ENCODE peak calls at places on chromosome 11, in seven cellular contexts. One of them, this sample, is unnamed.

GRCh38 chr11:78798567-78799170 is 224.0 kb upstream of the NARS2 start:
- DNase-seq in GM12878: no peak
- DNase-seq in foreskin fibroblast: peak; percentile 65
- DNase-seq in body of pancreas: peak; percentile 71
- DNase-seq in cardiac muscle cell: peak; percentile 83
- DNase-seq in transverse colon: peak; percentile 70
- DNase-seq in ovary: peak; percentile 72
- DNase-seq in this sample: peak; percentile 10

GRCh38 chr11:117570701-117571100 is 226.3 kb downstream of the DSCAML1 start:
- DNase-seq in cardiac muscle cell: no peak
- DNase-seq in transverse colon: no peak
- DNase-seq in GM12878: no peak
- DNase-seq in ovary: no peak
- DNase-seq in body of pancreas: no peak
- DNase-seq in foreskin fibroblast: no peak
- DNase-seq in this sample: no peak

GRCh38 chr11:124633355-124633754 is 10.7 kb downstream of the TBRG1 start:
- DNase-seq in body of pancreas: no peak
- DNase-seq in transverse colon: no peak
- DNase-seq in GM12878: no peak
- DNase-seq in ovary: no peak
- DNase-seq in foreskin fibroblast: no peak
- DNase-seq in cardiac muscle cell: peak; percentile 31
- DNase-seq in this sample: no peak

GRCh38 chr11:109851780-109852390 is 241.3 kb upstream of the ZC3H12C start:
- DNase-seq in transverse colon: no peak
- DNase-seq in cardiac muscle cell: no peak
- DNase-seq in ovary: no peak
- DNase-seq in foreskin fibroblast: no peak
- DNase-seq in body of pancreas: no peak
- DNase-seq in GM12878: no peak
- DNase-seq in this sample: no peak

GRCh38 chr11:73513707-73514106 is 84.2 kb downstream of the FAM168A start:
- DNase-seq in transverse colon: no peak
- DNase-seq in body of pancreas: no peak
- DNase-seq in cardiac muscle cell: no peak
- DNase-seq in foreskin fibroblast: no peak
- DNase-seq in ovary: no peak
- DNase-seq in GM12878: no peak
- DNase-seq in this sample: no peak

GRCh38 chr11:296976-297665 is 2.2 kb downstream of the IFITM5 start:
- DNase-seq in cardiac muscle cell: no peak
- DNase-seq in foreskin fibroblast: no peak
- DNase-seq in transverse colon: no peak
- DNase-seq in GM12878: no peak
- DNase-seq in ovary: no peak
- DNase-seq in body of pancreas: no peak
- DNase-seq in this sample: no peak

GRCh38 chr11:36608491-36609199 is 10.6 kb upstream of the RAG2 start:
- DNase-seq in foreskin fibroblast: no peak
- DNase-seq in cardiac muscle cell: no peak
- DNase-seq in body of pancreas: no peak
- DNase-seq in GM12878: no peak
- DNase-seq in ovary: no peak
- DNase-seq in transverse colon: no peak
- DNase-seq in this sample: no peak

GRCh38 chr11:110286298-110287040 is 9.9 kb downstream of the RDX start:
- DNase-seq in transverse colon: no peak
- DNase-seq in ovary: no peak
- DNase-seq in body of pancreas: no peak
- DNase-seq in foreskin fibroblast: no peak
- DNase-seq in cardiac muscle cell: no peak
- DNase-seq in GM12878: no peak
- DNase-seq in this sample: no peak

GRCh38 chr11:133515075-133515474 is 17.2 kb downstream of the OPCML start:
- DNase-seq in transverse colon: no peak
- DNase-seq in cardiac muscle cell: no peak
- DNase-seq in GM12878: no peak
- DNase-seq in body of pancreas: no peak
- DNase-seq in foreskin fibroblast: no peak
- DNase-seq in ovary: no peak
- DNase-seq in this sample: no peak

GRCh38 chr11:61295596-61295926 is 445 bp upstream of the VWCE start:
- DNase-seq in body of pancreas: peak; percentile 9
- DNase-seq in foreskin fibroblast: no peak
- DNase-seq in transverse colon: peak; percentile 11
- DNase-seq in ovary: no peak
- DNase-seq in cardiac muscle cell: no peak
- DNase-seq in GM12878: no peak
- DNase-seq in this sample: no peak

GRCh38 chr11:103673773-103674172 is 362.7 kb upstream of the DDI1 start:
- DNase-seq in body of pancreas: no peak
- DNase-seq in cardiac muscle cell: peak; percentile 68
- DNase-seq in GM12878: no peak
- DNase-seq in ovary: no peak
- DNase-seq in foreskin fibroblast: no peak
- DNase-seq in transverse colon: no peak
- DNase-seq in this sample: no peak

GRCh38 chr11:128045094-128045725 is 542.1 kb downstream of the ETS1 start:
- DNase-seq in GM12878: no peak
- DNase-seq in body of pancreas: no peak
- DNase-seq in ovary: no peak
- DNase-seq in transverse colon: no peak
- DNase-seq in foreskin fibroblast: no peak
- DNase-seq in cardiac muscle cell: no peak
- DNase-seq in this sample: no peak

GRCh38 chr11:7665473-7666291 is 7.6 kb downstream of the CYB5R2 start:
- DNase-seq in cardiac muscle cell: peak; percentile 70
- DNase-seq in transverse colon: peak; percentile 89
- DNase-seq in foreskin fibroblast: no peak
- DNase-seq in ovary: peak; percentile 85
- DNase-seq in body of pancreas: peak; percentile 88
- DNase-seq in GM12878: peak; percentile 34
- DNase-seq in this sample: peak; percentile 57

GRCh38 chr11:60841797-60842687 is at the start of gene CCDC86:
- DNase-seq in cardiac muscle cell: peak; percentile 98
- DNase-seq in GM12878: peak; percentile 78
- DNase-seq in foreskin fibroblast: peak; percentile 98
- DNase-seq in body of pancreas: peak; percentile 97
- DNase-seq in transverse colon: peak; percentile 97
- DNase-seq in ovary: peak; percentile 97
- DNase-seq in this sample: peak; percentile 85

GRCh38 chr11:128458316-128458715 is 129.0 kb downstream of the ETS1 start:
- DNase-seq in GM12878: no peak
- DNase-seq in cardiac muscle cell: peak; percentile 60
- DNase-seq in foreskin fibroblast: peak; percentile 76
- DNase-seq in ovary: no peak
- DNase-seq in transverse colon: no peak
- DNase-seq in body of pancreas: no peak
- DNase-seq in this sample: no peak

GRCh38 chr11:96341237-96342130 is 1.5 kb downstream of the MAML2 start:
- DNase-seq in body of pancreas: peak; percentile 33
- DNase-seq in GM12878: no peak
- DNase-seq in ovary: peak; percentile 73
- DNase-seq in transverse colon: peak; percentile 75
- DNase-seq in foreskin fibroblast: no peak
- DNase-seq in cardiac muscle cell: peak; percentile 61
- DNase-seq in this sample: no peak

GRCh38 chr11:96008161-96008560 is 84.3 kb upstream of the MTMR2 start:
- DNase-seq in body of pancreas: no peak
- DNase-seq in foreskin fibroblast: peak; percentile 28
- DNase-seq in ovary: no peak
- DNase-seq in cardiac muscle cell: no peak
- DNase-seq in transverse colon: no peak
- DNase-seq in GM12878: no peak
- DNase-seq in this sample: no peak

GRCh38 chr11:109858152-109858551 is 235.0 kb upstream of the ZC3H12C start:
- DNase-seq in transverse colon: no peak
- DNase-seq in cardiac muscle cell: no peak
- DNase-seq in foreskin fibroblast: no peak
- DNase-seq in GM12878: no peak
- DNase-seq in ovary: no peak
- DNase-seq in body of pancreas: no peak
- DNase-seq in this sample: no peak

GRCh38 chr11:15695096-15695721 is 580.5 kb downstream of the INSC start:
- DNase-seq in foreskin fibroblast: no peak
- DNase-seq in cardiac muscle cell: no peak
- DNase-seq in body of pancreas: no peak
- DNase-seq in GM12878: no peak
- DNase-seq in transverse colon: no peak
- DNase-seq in ovary: no peak
- DNase-seq in this sample: no peak

GRCh38 chr11:111446404-111447152 is 65.6 kb downstream of the BTG4 start:
- DNase-seq in transverse colon: peak; percentile 83
- DNase-seq in body of pancreas: peak; percentile 90
- DNase-seq in foreskin fibroblast: peak; percentile 89
- DNase-seq in ovary: peak; percentile 74
- DNase-seq in cardiac muscle cell: peak; percentile 95
- DNase-seq in GM12878: peak; percentile 76
- DNase-seq in this sample: peak; percentile 86

GRCh38 chr11:18192988-18193387 is 20.4 kb downstream of the MRGPRX4 start:
- DNase-seq in GM12878: peak; percentile 7
- DNase-seq in body of pancreas: no peak
- DNase-seq in cardiac muscle cell: no peak
- DNase-seq in ovary: no peak
- DNase-seq in foreskin fibroblast: no peak
- DNase-seq in transverse colon: no peak
- DNase-seq in this sample: no peak

GRCh38 chr11:75980031-75980430 is 165.0 kb downstream of the UVRAG start:
- DNase-seq in cardiac muscle cell: no peak
- DNase-seq in transverse colon: no peak
- DNase-seq in ovary: no peak
- DNase-seq in GM12878: no peak
- DNase-seq in body of pancreas: no peak
- DNase-seq in foreskin fibroblast: no peak
- DNase-seq in this sample: no peak

GRCh38 chr11:130897262-130898182 is 18.8 kb downstream of the SNX19 start:
- DNase-seq in ovary: peak; percentile 76
- DNase-seq in transverse colon: peak; percentile 57
- DNase-seq in cardiac muscle cell: peak; percentile 98
- DNase-seq in foreskin fibroblast: peak; percentile 64
- DNase-seq in body of pancreas: peak; percentile 69
- DNase-seq in GM12878: no peak
- DNase-seq in this sample: no peak

GRCh38 chr11:47971501-47971900 is 8.9 kb upstream of the PTPRJ start:
- DNase-seq in body of pancreas: no peak
- DNase-seq in foreskin fibroblast: no peak
- DNase-seq in transverse colon: no peak
- DNase-seq in cardiac muscle cell: no peak
- DNase-seq in ovary: no peak
- DNase-seq in GM12878: no peak
- DNase-seq in this sample: no peak

GRCh38 chr11:115869780-115870431 is 365.7 kb upstream of the CADM1 start:
- DNase-seq in cardiac muscle cell: peak; percentile 7
- DNase-seq in GM12878: peak; percentile 51
- DNase-seq in ovary: no peak
- DNase-seq in body of pancreas: peak; percentile 25
- DNase-seq in foreskin fibroblast: no peak
- DNase-seq in transverse colon: peak; percentile 15
- DNase-seq in this sample: peak; percentile 53

GRCh38 chr11:96013459-96014213 is 89.7 kb upstream of the MTMR2 start:
- DNase-seq in cardiac muscle cell: no peak
- DNase-seq in body of pancreas: no peak
- DNase-seq in ovary: no peak
- DNase-seq in foreskin fibroblast: no peak
- DNase-seq in GM12878: no peak
- DNase-seq in transverse colon: no peak
- DNase-seq in this sample: no peak

GRCh38 chr11:46513934-46514342 is 79.9 kb downstream of the AMBRA1 start:
- DNase-seq in foreskin fibroblast: no peak
- DNase-seq in cardiac muscle cell: peak; percentile 57
- DNase-seq in body of pancreas: peak; percentile 54
- DNase-seq in GM12878: no peak
- DNase-seq in transverse colon: peak; percentile 39
- DNase-seq in ovary: peak; percentile 53
- DNase-seq in this sample: no peak

GRCh38 chr11:61890536-61891330 is 612 bp downstream of the FADS3 start:
- DNase-seq in ovary: peak; percentile 77
- DNase-seq in transverse colon: peak; percentile 38
- DNase-seq in GM12878: no peak
- DNase-seq in body of pancreas: peak; percentile 55
- DNase-seq in cardiac muscle cell: peak; percentile 66
- DNase-seq in foreskin fibroblast: peak; percentile 77
- DNase-seq in this sample: no peak

GRCh38 chr11:99419991-99420390 is 399.2 kb downstream of the CNTN5 start:
- DNase-seq in body of pancreas: no peak
- DNase-seq in cardiac muscle cell: no peak
- DNase-seq in foreskin fibroblast: no peak
- DNase-seq in GM12878: no peak
- DNase-seq in ovary: no peak
- DNase-seq in transverse colon: no peak
- DNase-seq in this sample: no peak

GRCh38 chr11:2270322-2271076 is at the start of gene ASCL2:
- DNase-seq in GM12878: no peak
- DNase-seq in ovary: no peak
- DNase-seq in transverse colon: no peak
- DNase-seq in foreskin fibroblast: no peak
- DNase-seq in cardiac muscle cell: no peak
- DNase-seq in body of pancreas: no peak
- DNase-seq in this sample: no peak
- H3K4me3 ChIP-seq in GM12878: no peak within 1 kb of the TSS
- H3K4me3 ChIP-seq in ovary: peak within 1 kb of the TSS; percentile 40
- H3K4me3 ChIP-seq in transverse colon: peak within 1 kb of the TSS; percentile 44
- H3K4me3 ChIP-seq in foreskin fibroblast: no peak within 1 kb of the TSS
- H3K4me3 ChIP-seq in cardiac muscle cell: peak within 1 kb of the TSS; percentile 26
- H3K4me3 ChIP-seq in body of pancreas: no peak within 1 kb of the TSS
- H3K4me3 ChIP-seq in this sample: peak within 1 kb of the TSS; percentile 19

GRCh38 chr11:32334822-32335221 is 100.5 kb downstream of the WT1 start:
- DNase-seq in cardiac muscle cell: no peak
- DNase-seq in body of pancreas: no peak
- DNase-seq in GM12878: no peak
- DNase-seq in foreskin fibroblast: no peak
- DNase-seq in ovary: no peak
- DNase-seq in transverse colon: peak; percentile 23
- DNase-seq in this sample: no peak
- TF ChIP-seq CTCF in cardiac muscle cell: peak; percentile 23
- TF ChIP-seq CTCF in body of pancreas: no peak
- TF ChIP-seq CTCF in GM12878: peak; percentile 13
- TF ChIP-seq CTCF in foreskin fibroblast: no peak
- TF ChIP-seq CTCF in ovary: no peak
- TF ChIP-seq CTCF in transverse colon: no peak
- TF ChIP-seq CTCF in this sample: peak; percentile 44

DNA sequence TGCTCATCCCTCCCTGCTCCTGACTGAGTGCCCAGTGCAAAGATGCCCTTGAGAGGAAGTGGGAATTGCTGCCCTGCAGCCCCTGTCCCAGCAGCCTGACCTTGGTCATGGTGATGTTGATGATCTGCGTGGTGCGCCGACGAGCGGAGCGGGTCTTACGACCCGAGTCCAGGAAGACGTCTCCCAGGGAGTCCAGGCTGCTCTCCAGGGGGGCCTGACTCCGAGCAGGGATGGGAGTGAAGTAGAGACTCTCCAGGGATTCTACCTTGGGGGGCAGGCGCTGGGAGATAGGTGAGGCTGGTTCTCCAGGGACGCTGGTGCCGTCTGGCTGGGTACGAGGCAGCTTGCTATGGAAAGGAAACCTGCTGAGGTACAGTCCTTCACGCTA is 8.4 kb downstream of the IL18BP start:
- DNase-seq in GM12878: no peak
- DNase-seq in body of pancreas: no peak
- DNase-seq in transverse colon: no peak
- DNase-seq in cardiac muscle cell: no peak
- DNase-seq in ovary: no peak
- DNase-seq in foreskin fibroblast: no peak
- DNase-seq in this sample: no peak
- H3K4me3 ChIP-seq in GM12878: no peak overlapping the region
- H3K4me3 ChIP-seq in body of pancreas: no peak overlapping the region
- H3K4me3 ChIP-seq in transverse colon: no peak overlapping the region
- H3K4me3 ChIP-seq in cardiac muscle cell: no peak overlapping the region
- H3K4me3 ChIP-seq in ovary: no peak overlapping the region
- H3K4me3 ChIP-seq in foreskin fibroblast: no peak overlapping the region
- H3K4me3 ChIP-seq in this sample: no peak overlapping the region

GRCh38 chr11:26557666-26558065 is 14.4 kb downstream of the MUC15 start:
- DNase-seq in cardiac muscle cell: no peak
- DNase-seq in body of pancreas: no peak
- DNase-seq in foreskin fibroblast: peak; percentile 13
- DNase-seq in GM12878: no peak
- DNase-seq in ovary: no peak
- DNase-seq in transverse colon: no peak
- DNase-seq in this sample: no peak
- TF ChIP-seq CTCF in cardiac muscle cell: no peak
- TF ChIP-seq CTCF in body of pancreas: no peak
- TF ChIP-seq CTCF in foreskin fibroblast: no peak
- TF ChIP-seq CTCF in GM12878: no peak
- TF ChIP-seq CTCF in ovary: no peak
- TF ChIP-seq CTCF in transverse colon: no peak
- TF ChIP-seq CTCF in this sample: no peak